ENCODE peak calls at places on chromosomes 4 and X, in eight cellular contexts. One of them, this sample, is unnamed.

GRCh38 chr4:71772592-71772991 is 11.3 kb downstream of the GC start:
- DNase-seq in GM12891: no peak
- DNase-seq in adipocyte: no peak
- DNase-seq in NCI-H1694: no peak
- DNase-seq in EL: no peak
- DNase-seq in AG09309: no peak
- DNase-seq in GM20000: no peak
- DNase-seq in epithelial cell of esophagus: peak; percentile 20
- DNase-seq in this sample: no peak

GRCh38 chr4:145044341-145044740 is 53.7 kb downstream of the ANAPC10 start:
- DNase-seq in GM12891: no peak
- DNase-seq in epithelial cell of esophagus: peak; percentile 9
- DNase-seq in NCI-H1694: no peak
- DNase-seq in GM20000: no peak
- DNase-seq in AG09309: no peak
- DNase-seq in EL: peak; percentile 37
- DNase-seq in adipocyte: peak; percentile 21
- DNase-seq in this sample: no peak

GRCh38 chrX:41475611-41476241 is 28.6 kb downstream of the NYX start:
- DNase-seq in adipocyte: no peak
- DNase-seq in AG09309: no peak
- DNase-seq in epithelial cell of esophagus: no peak
- DNase-seq in GM20000: no peak
- DNase-seq in GM12891: no peak
- DNase-seq in EL: no peak
- DNase-seq in NCI-H1694: no peak
- DNase-seq in this sample: no peak

GRCh38 chr4:97016186-97016945 is 1126.9 kb downstream of the STPG2 start:
- DNase-seq in AG09309: no peak
- DNase-seq in GM12891: no peak
- DNase-seq in NCI-H1694: no peak
- DNase-seq in EL: no peak
- DNase-seq in GM20000: no peak
- DNase-seq in adipocyte: no peak
- DNase-seq in epithelial cell of esophagus: no peak
- DNase-seq in this sample: no peak

GRCh38 chr4:153265311-153266047 is 61.2 kb downstream of the TRIM2 start:
- DNase-seq in GM20000: no peak
- DNase-seq in epithelial cell of esophagus: no peak
- DNase-seq in EL: no peak
- DNase-seq in NCI-H1694: no peak
- DNase-seq in adipocyte: no peak
- DNase-seq in GM12891: no peak
- DNase-seq in AG09309: no peak
- DNase-seq in this sample: no peak

GRCh38 chrX:47568656-47569295 is 7.8 kb downstream of the ARAF start:
- DNase-seq in GM12891: no peak
- DNase-seq in epithelial cell of esophagus: peak; percentile 29
- DNase-seq in NCI-H1694: no peak
- DNase-seq in AG09309: no peak
- DNase-seq in GM20000: no peak
- DNase-seq in adipocyte: peak; percentile 39
- DNase-seq in EL: peak; percentile 11
- DNase-seq in this sample: no peak

GRCh38 chr4:37661643-37662221 is 24.4 kb downstream of the RELL1 start:
- DNase-seq in adipocyte: peak; percentile 67
- DNase-seq in GM20000: no peak
- DNase-seq in EL: peak; percentile 71
- DNase-seq in NCI-H1694: peak; percentile 42
- DNase-seq in AG09309: peak; percentile 10
- DNase-seq in epithelial cell of esophagus: no peak
- DNase-seq in GM12891: no peak
- DNase-seq in this sample: no peak

GRCh38 chr4:65918217-65918616 is 247.9 kb upstream of the EPHA5 start:
- DNase-seq in epithelial cell of esophagus: no peak
- DNase-seq in NCI-H1694: peak; percentile 49
- DNase-seq in adipocyte: no peak
- DNase-seq in GM20000: no peak
- DNase-seq in GM12891: no peak
- DNase-seq in EL: no peak
- DNase-seq in AG09309: no peak
- DNase-seq in this sample: no peak

GRCh38 chr4:172758586-172759340 is 409.8 kb upstream of the GALNT7 start:
- DNase-seq in epithelial cell of esophagus: peak; percentile 75
- DNase-seq in NCI-H1694: no peak
- DNase-seq in EL: peak; percentile 80
- DNase-seq in AG09309: no peak
- DNase-seq in adipocyte: peak; percentile 74
- DNase-seq in GM12891: no peak
- DNase-seq in GM20000: no peak
- DNase-seq in this sample: peak; percentile 46

GRCh38 chr4:111923786-111924185 is 221.5 kb upstream of the FAM241A start:
- DNase-seq in EL: peak; percentile 57
- DNase-seq in epithelial cell of esophagus: peak; percentile 74
- DNase-seq in AG09309: no peak
- DNase-seq in GM12891: no peak
- DNase-seq in adipocyte: no peak
- DNase-seq in GM20000: no peak
- DNase-seq in NCI-H1694: no peak
- DNase-seq in this sample: no peak

GRCh38 chr4:147707892-147708672 is 23.8 kb upstream of the ARHGAP10 start:
- DNase-seq in epithelial cell of esophagus: peak; percentile 64
- DNase-seq in NCI-H1694: peak; percentile 23
- DNase-seq in EL: peak; percentile 50
- DNase-seq in GM12891: no peak
- DNase-seq in AG09309: no peak
- DNase-seq in adipocyte: peak; percentile 81
- DNase-seq in GM20000: peak; percentile 33
- DNase-seq in this sample: no peak

GRCh38 chrX:10156199-10157031 is at the start of gene CLCN4:
- DNase-seq in GM12891: no peak
- DNase-seq in NCI-H1694: no peak
- DNase-seq in epithelial cell of esophagus: peak; percentile 5
- DNase-seq in EL: no peak
- DNase-seq in GM20000: peak; percentile 51
- DNase-seq in adipocyte: peak; percentile 42
- DNase-seq in AG09309: no peak
- DNase-seq in this sample: no peak

GRCh38 chrX:113421432-113421831 is 580.8 kb upstream of the AMOT start:
- DNase-seq in AG09309: no peak
- DNase-seq in GM20000: no peak
- DNase-seq in epithelial cell of esophagus: peak; percentile 1
- DNase-seq in NCI-H1694: no peak
- DNase-seq in GM12891: no peak
- DNase-seq in adipocyte: no peak
- DNase-seq in EL: no peak
- DNase-seq in this sample: no peak

GRCh38 chrX:46961574-46962279 is 49.5 kb downstream of the JADE3 start:
- DNase-seq in adipocyte: no peak
- DNase-seq in EL: no peak
- DNase-seq in GM20000: no peak
- DNase-seq in epithelial cell of esophagus: no peak
- DNase-seq in NCI-H1694: no peak
- DNase-seq in GM12891: no peak
- DNase-seq in AG09309: no peak
- DNase-seq in this sample: no peak

GRCh38 chr4:138959421-138959820 is 56.2 kb upstream of the NOCT start:
- DNase-seq in GM20000: no peak
- DNase-seq in epithelial cell of esophagus: no peak
- DNase-seq in NCI-H1694: no peak
- DNase-seq in AG09309: no peak
- DNase-seq in adipocyte: no peak
- DNase-seq in GM12891: no peak
- DNase-seq in EL: no peak
- DNase-seq in this sample: no peak

GRCh38 chrX:35726176-35726575 is 72.0 kb upstream of the MAGEB16 start:
- DNase-seq in GM12891: no peak
- DNase-seq in AG09309: no peak
- DNase-seq in adipocyte: peak; percentile 56
- DNase-seq in NCI-H1694: peak; percentile 2
- DNase-seq in GM20000: no peak
- DNase-seq in epithelial cell of esophagus: peak; percentile 44
- DNase-seq in EL: peak; percentile 0
- DNase-seq in this sample: no peak

GRCh38 chr4:26613242-26613641 is 29.4 kb downstream of the TBC1D19 start:
- DNase-seq in NCI-H1694: no peak
- DNase-seq in adipocyte: peak; percentile 4
- DNase-seq in epithelial cell of esophagus: no peak
- DNase-seq in GM20000: no peak
- DNase-seq in GM12891: no peak
- DNase-seq in AG09309: no peak
- DNase-seq in EL: no peak
- DNase-seq in this sample: no peak

GRCh38 chr4:137032242-137032641 is 500.1 kb downstream of the PCDH18 start:
- DNase-seq in AG09309: no peak
- DNase-seq in EL: peak; percentile 0
- DNase-seq in epithelial cell of esophagus: no peak
- DNase-seq in adipocyte: no peak
- DNase-seq in NCI-H1694: peak; percentile 95
- DNase-seq in GM12891: no peak
- DNase-seq in GM20000: no peak
- DNase-seq in this sample: no peak

GRCh38 chrX:152635941-152636340 is 1.8 kb upstream of the GABRQ start:
- DNase-seq in GM12891: no peak
- DNase-seq in NCI-H1694: peak; percentile 71
- DNase-seq in GM20000: no peak
- DNase-seq in EL: peak; percentile 44
- DNase-seq in adipocyte: peak; percentile 76
- DNase-seq in AG09309: peak; percentile 35
- DNase-seq in epithelial cell of esophagus: peak; percentile 55
- DNase-seq in this sample: peak; percentile 13

GRCh38 chr4:148716361-148717063 is 274.3 kb upstream of the NR3C2 start:
- DNase-seq in AG09309: no peak
- DNase-seq in epithelial cell of esophagus: no peak
- DNase-seq in EL: no peak
- DNase-seq in adipocyte: no peak
- DNase-seq in GM20000: no peak
- DNase-seq in GM12891: no peak
- DNase-seq in NCI-H1694: no peak
- DNase-seq in this sample: no peak

GRCh38 chr4:143700060-143700419 is 435 bp downstream of the FREM3 start:
- DNase-seq in EL: peak; percentile 13
- DNase-seq in adipocyte: peak; percentile 40
- DNase-seq in NCI-H1694: no peak
- DNase-seq in GM12891: no peak
- DNase-seq in AG09309: no peak
- DNase-seq in GM20000: no peak
- DNase-seq in epithelial cell of esophagus: no peak
- DNase-seq in this sample: no peak

GRCh38 chr4:82892467-82892802 is 1.5 kb upstream of the SEC31A start:
- DNase-seq in adipocyte: no peak
- DNase-seq in EL: no peak
- DNase-seq in epithelial cell of esophagus: no peak
- DNase-seq in AG09309: no peak
- DNase-seq in GM20000: no peak
- DNase-seq in GM12891: no peak
- DNase-seq in NCI-H1694: no peak
- DNase-seq in this sample: no peak

GRCh38 chr4:15659768-15660394 is 4.7 kb upstream of the FBXL5 start:
- DNase-seq in EL: peak; percentile 31
- DNase-seq in AG09309: peak; percentile 73
- DNase-seq in NCI-H1694: no peak
- DNase-seq in GM20000: no peak
- DNase-seq in epithelial cell of esophagus: peak; percentile 90
- DNase-seq in GM12891: no peak
- DNase-seq in adipocyte: peak; percentile 84
- DNase-seq in this sample: no peak

GRCh38 chr4:83340692-83341343 is 6.2 kb upstream of the HPSE start:
- DNase-seq in EL: no peak
- DNase-seq in epithelial cell of esophagus: no peak
- DNase-seq in adipocyte: no peak
- DNase-seq in GM20000: no peak
- DNase-seq in NCI-H1694: no peak
- DNase-seq in GM12891: no peak
- DNase-seq in AG09309: no peak
- DNase-seq in this sample: no peak

GRCh38 chr4:38131371-38132139 is 171.4 kb downstream of the PTTG2 start:
- DNase-seq in GM20000: peak; percentile 51
- DNase-seq in adipocyte: no peak
- DNase-seq in GM12891: no peak
- DNase-seq in NCI-H1694: no peak
- DNase-seq in EL: no peak
- DNase-seq in AG09309: no peak
- DNase-seq in epithelial cell of esophagus: peak; percentile 31
- DNase-seq in this sample: no peak

GRCh38 chrX:34901761-34902160 is 40.8 kb upstream of the FAM47B start:
- DNase-seq in EL: no peak
- DNase-seq in GM20000: no peak
- DNase-seq in AG09309: no peak
- DNase-seq in NCI-H1694: no peak
- DNase-seq in GM12891: no peak
- DNase-seq in epithelial cell of esophagus: no peak
- DNase-seq in adipocyte: no peak
- DNase-seq in this sample: no peak